ENCODE peak calls at places on chromosomes 2 and 18, in five cellular contexts. S is testis, O is adrenal gland, D is right lobe of liver, K is Panc1. P is an unnamed sample. For H3K4me1, the result is how much of the 10 kb centered on the place peaks cover.

GRCh38 chr2:20415511-20415918 is 31.4 kb upstream of the RHOB start:
- DNase-seq in S (no peak), O (no peak), D (no peak), K (no peak), P (peak)

GRCh38 chr2:182763311-182763912 is 47.4 kb downstream of the DNAJC10 start:
- DNase-seq in S (peak), O (peak), D (no peak), K (no peak), P (no peak)

GRCh38 chr2:207694811-207695281 is 16.6 kb upstream of the CCNYL1 start:
- DNase-seq in S (no peak), O (no peak), D (no peak), K (no peak), P (no peak)

GRCh38 chr2:174615951-174616436 is 18.4 kb upstream of the WIPF1 start:
- DNase-seq in S (no peak), O (no peak), D (no peak), K (no peak), P (no peak)

GRCh38 chr2:238914648-238915015 is 66.7 kb downstream of the TWIST2 start:
- DNase-seq in S (no peak), O (no peak), D (peak), K (no peak), P (no peak)

GRCh38 chr2:207258191-207258991 is 92.6 kb upstream of the KLF7 start:
- DNase-seq in S (peak), O (peak), D (no peak), K (peak), P (peak)

GRCh38 chr2:33083671-33084387 is 137.1 kb downstream of the LTBP1 start:
- DNase-seq in S (no peak), O (no peak), D (no peak), K (no peak), P (no peak)

GRCh38 chr2:113240915-113241911 is 37.5 kb downstream of the PAX8 start:
- DNase-seq in S (peak), O (peak), D (no peak), K (peak), P (peak)

GRCh38 chr2:157312866-157313486 is 12.6 kb downstream of the ERMN start:
- DNase-seq in S (no peak), O (no peak), D (no peak), K (no peak), P (no peak)

GRCh38 chr2:37201766-37202165 is 5.5 kb downstream of the CEBPZOS start:
- DNase-seq in S (no peak), O (no peak), D (no peak), K (no peak), P (no peak)

GRCh38 chr2:26495705-26496271 is 17.9 kb upstream of the OTOF start:
- DNase-seq in S (no peak), O (no peak), D (peak), K (no peak), P (no peak)

GRCh38 chr18:77650799-77651385 is 401.2 kb downstream of the GALR1 start:
- DNase-seq in S (peak), O (peak), D (peak), K (peak), P (peak)

GRCh38 chr2:177531706-177532105 is 139.1 kb downstream of the AGPS start:
- DNase-seq in S (no peak), O (no peak), D (no peak), K (no peak), P (no peak)

GRCh38 chr2:168180483-168180882 is 66.9 kb downstream of the STK39 start:
- DNase-seq in S (no peak), O (no peak), D (no peak), K (no peak), P (no peak)

GRCh38 chr2:118224144-118224887 is 136.0 kb downstream of the INSIG2 start:
- DNase-seq in S (peak), O (peak), D (peak), K (no peak), P (peak)

GRCh38 chr2:72883356-72883962 is 3.7 kb upstream of the SPR start:
- DNase-seq in S (peak), O (peak), D (no peak), K (no peak), P (peak)

GRCh38 chr18:39701839-39702238 is 2136.2 kb upstream of the CELF4 start:
- DNase-seq in S (no peak), O (no peak), D (no peak), K (no peak), P (no peak)

GRCh38 chr2:25368650-25369049 is 26.9 kb upstream of the DNMT3A start:
- DNase-seq in S (no peak), O (no peak), D (no peak), K (no peak), P (no peak)

GRCh38 chr2:26704441-26704977 is 12.0 kb downstream of the KCNK3 start:
- DNase-seq in S (no peak), O (no peak), D (no peak), K (no peak), P (no peak)

GRCh38 chr2:201363857-201364560 is 6.9 kb upstream of the FLACC1 start:
- DNase-seq in S (no peak), O (peak), D (no peak), K (peak), P (no peak)

GRCh38 chr2:136134126-136134525 is 16.2 kb upstream of the CXCR4 start:
- DNase-seq in S (no peak), O (no peak), D (no peak), K (no peak), P (no peak)

GRCh38 chr2:138312061-138312460 is 189.5 kb upstream of the SPOPL start:
- DNase-seq in S (no peak), O (no peak), D (no peak), K (no peak), P (no peak)

GRCh38 chr2:159606287-159606686 is 10.1 kb downstream of the BAZ2B start:
- DNase-seq in S (no peak), O (no peak), D (no peak), K (no peak), P (no peak)

GRCh38 chr2:222903234-222904220 is 42.7 kb downstream of the ACSL3 start:
- DNase-seq in S (peak), O (peak), D (no peak), K (no peak), P (peak)

GRCh38 chr2:74387346-74387745 is 7.2 kb upstream of the DCTN1 start:
- DNase-seq in S (no peak), O (no peak), D (no peak), K (no peak), P (no peak)

GRCh38 chr18:44033144-44033543 is 647.5 kb upstream of the SETBP1 start:
- DNase-seq in S (no peak), O (no peak), D (no peak), K (no peak), P (no peak)

GRCh38 chr2:81835318-81836000 is 1530.9 kb upstream of the LRRTM1 start:
- DNase-seq in S (no peak), O (no peak), D (no peak), K (no peak), P (no peak)

GRCh38 chr2:171316755-171317337 is 116.9 kb downstream of the METTL8 start:
- DNase-seq in S (no peak), O (no peak), D (no peak), K (no peak), P (no peak)

GRCh38 chr2:94874277-94874997 is 3.2 kb downstream of the TEKT4 start:
- DNase-seq in S (no peak), O (peak), D (no peak), K (peak), P (peak)

GRCh38 chr2:102253140-102253752 is 58.1 kb upstream of the IL1RL1 start:
- DNase-seq in S (no peak), O (no peak), D (no peak), K (no peak), P (no peak)

GRCh38 chr2:191854385-191855372 is 7.8 kb upstream of the CAVIN2 start:
- DNase-seq in S (no peak), O (no peak), D (no peak), K (no peak), P (no peak)

GRCh38 chr2:25854613-25855012 is 23.7 kb downstream of the ASXL2 start:
- DNase-seq in S (no peak), O (peak), D (no peak), K (no peak), P (no peak)

GRCh38 chr2:227412877-227413276 is 25.1 kb upstream of the SCYGR1 start:
- DNase-seq in S (no peak), O (no peak), D (no peak), K (no peak), P (no peak)

GRCh38 chr2:227416669-227417068 is 28.9 kb upstream of the SCYGR1 start:
- DNase-seq in S (no peak), O (no peak), D (no peak), K (no peak), P (no peak)

GRCh38 chr2:227413371-227413770 is 25.6 kb upstream of the SCYGR1 start:
- DNase-seq in S (no peak), O (no peak), D (no peak), K (no peak), P (peak)

GRCh38 chr2:227415538-227416424 is 28.0 kb upstream of the SCYGR1 start:
- DNase-seq in S (no peak), O (peak), D (no peak), K (no peak), P (no peak)

DNA sequence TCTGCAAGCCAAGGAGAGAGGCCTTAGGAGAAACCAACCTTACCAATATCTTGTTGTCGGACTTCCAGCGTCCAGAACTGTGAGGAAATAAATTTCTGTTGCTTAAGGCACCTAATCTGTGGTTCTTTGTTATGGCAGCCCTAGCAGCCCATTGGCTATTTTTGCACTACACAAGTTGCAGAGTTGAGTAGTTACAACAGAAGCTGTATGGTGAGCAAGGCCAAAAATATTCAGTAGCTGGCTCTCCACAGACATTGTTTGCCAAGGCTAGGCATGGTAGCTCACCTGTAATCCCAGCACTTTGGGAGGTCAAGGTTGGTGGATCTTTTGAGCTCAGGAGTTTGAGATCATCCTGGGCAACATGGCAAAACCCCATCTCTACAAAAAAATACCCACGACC is 27.1 kb upstream of the SCYGR1 start:
- DNase-seq in S (no peak), O (no peak), D (no peak), K (no peak), P (no peak)
- H3K4me1 ChIP-seq in S (under half), O (under half), D (under half), K (under half), P (under half)

GRCh38 chr2:11748861-11749645 is 2.6 kb downstream of the LPIN1 start:
- DNase-seq in S (no peak), O (no peak), D (no peak), K (no peak), P (no peak)
- H3K4me1 ChIP-seq in S (under half), O (under half), D (under half), K (half or more), P (under half)

GRCh38 chr2:54613361-54613760 is 110.1 kb upstream of the EML6 start:
- DNase-seq in S (no peak), O (peak), D (no peak), K (no peak), P (no peak)

GRCh38 chr2:54613794-54614257 is 109.6 kb upstream of the EML6 start:
- DNase-seq in S (no peak), O (peak), D (no peak), K (peak), P (no peak)

GRCh38 chr2:54615832-54616534 is 107.5 kb upstream of the EML6 start:
- DNase-seq in S (no peak), O (no peak), D (no peak), K (no peak), P (no peak)

GRCh38 chr2:54617409-54617808 is 106.1 kb upstream of the EML6 start:
- DNase-seq in S (no peak), O (peak), D (no peak), K (no peak), P (no peak)

DNA sequence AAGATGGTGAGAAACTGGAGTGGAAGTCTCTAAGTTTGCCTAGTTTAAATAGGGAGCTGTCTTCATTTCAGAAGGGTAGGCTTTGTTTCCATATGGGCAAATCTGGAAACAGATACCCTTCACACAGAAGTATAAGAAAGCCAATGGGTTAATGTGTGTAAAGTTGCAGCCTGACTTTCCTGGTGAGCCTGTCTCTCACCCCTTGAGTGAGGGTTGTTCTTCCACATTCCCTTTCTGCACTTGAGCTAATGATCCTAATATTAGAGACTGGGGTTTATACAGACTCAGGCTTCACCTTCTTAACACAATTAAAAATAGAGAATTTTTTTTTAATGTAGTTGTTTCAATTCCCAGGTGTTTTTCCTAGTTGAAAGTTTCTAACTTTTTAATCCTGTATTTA is 108.6 kb upstream of the EML6 start:
- DNase-seq in S (no peak), O (no peak), D (no peak), K (no peak), P (no peak)
- H3K4me1 ChIP-seq in S (under half), O (half or more), D (under half), K (under half), P (under half)

GRCh38 chr2:188328419-188328818 is 36.7 kb downstream of the GULP1 start:
- DNase-seq in S (no peak), O (no peak), D (no peak), K (no peak), P (no peak)
- H3K4me1 ChIP-seq in S (under half), O (under half), D (under half), K (under half), P (under half)

DNA sequence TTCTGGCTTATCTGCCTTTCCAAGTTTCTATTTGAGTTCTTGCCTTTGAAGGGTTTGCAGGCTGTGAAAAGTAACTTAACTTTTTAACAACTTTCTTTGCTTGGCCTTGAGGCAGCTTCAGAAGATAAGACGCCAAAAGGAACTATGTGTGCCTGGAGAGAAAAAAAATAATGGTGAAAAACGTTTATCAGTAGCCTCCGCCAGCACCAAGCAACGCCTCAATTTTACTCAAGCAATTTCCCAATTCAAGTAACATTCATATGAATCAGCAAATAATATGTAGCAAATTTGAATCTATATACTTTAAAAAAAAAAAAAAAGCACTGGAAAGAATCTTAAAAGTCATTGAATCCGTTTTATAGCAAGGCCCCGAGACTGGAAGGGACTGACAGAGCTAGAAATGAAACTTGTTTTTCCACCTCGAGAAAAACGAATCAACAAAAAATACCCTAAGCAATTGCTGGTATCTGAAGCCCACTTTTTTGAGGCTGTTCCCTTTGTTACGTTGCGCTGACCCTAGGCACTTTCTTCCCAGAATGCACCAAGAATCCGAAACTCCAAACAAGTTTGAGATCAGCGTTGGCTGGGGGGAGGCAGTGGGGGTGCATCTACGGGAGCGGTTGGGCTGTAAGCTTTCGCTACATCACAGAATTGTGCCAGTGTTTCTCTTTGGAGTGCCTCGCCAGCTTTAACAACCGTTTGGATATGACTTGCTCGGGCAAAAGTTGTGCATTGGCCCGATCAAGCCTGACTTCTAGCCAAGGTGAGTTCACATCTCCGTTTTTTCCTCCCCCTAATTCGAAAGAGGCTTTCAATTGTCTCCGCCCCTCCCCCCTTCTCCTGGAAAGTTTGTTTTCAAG is 2.7 kb upstream of the TGIF1 start:
- DNase-seq in S (peak), O (peak), D (peak), K (no peak), P (peak)
- H3K4me1 ChIP-seq in S (under half), O (under half), D (under half), K (under half), P (under half)

GRCh38 chr2:63851912-63852311 is 10.2 kb downstream of the UGP2 start:
- DNase-seq in S (no peak), O (peak), D (no peak), K (no peak), P (no peak)
- H3K4me1 ChIP-seq in S (under half), O (half or more), D (under half), K (under half), P (under half)

GRCh38 chr2:237652854-237653253 is 25.5 kb downstream of the LRRFIP1 start:
- DNase-seq in S (no peak), O (no peak), D (no peak), K (no peak), P (no peak)
- H3K4me1 ChIP-seq in S (under half), O (under half), D (under half), K (under half), P (under half)